ENCODE peak calls at places on chromosome 13, in ten cellular contexts. One of them, this sample, is unnamed.

GRCh38 chr13:73610799-73611592 is 523.2 kb downstream of the KLF12 start:
- DNase-seq in EH: no peak
- DNase-seq in tibial artery: no peak
- DNase-seq in activated CD8-positive, alpha-beta memory T cell treated with anti-CD3 and anti-CD28 coated beads for 1 hour: no peak
- DNase-seq in HT-29: peak
- DNase-seq in effector CD4-positive, alpha-beta T cell: no peak
- DNase-seq in NCI-H2107: no peak
- DNase-seq in body of pancreas: no peak
- DNase-seq in CD4-positive, CD25-positive, alpha-beta regulatory T cell: no peak
- DNase-seq in heart left ventricle: no peak
- DNase-seq in this sample: no peak

GRCh38 chr13:51057001-51057400 is 54.1 kb downstream of the C13orf42 start:
- DNase-seq in EH: no peak
- DNase-seq in tibial artery: no peak
- DNase-seq in activated CD8-positive, alpha-beta memory T cell treated with anti-CD3 and anti-CD28 coated beads for 1 hour: no peak
- DNase-seq in HT-29: no peak
- DNase-seq in effector CD4-positive, alpha-beta T cell: no peak
- DNase-seq in NCI-H2107: no peak
- DNase-seq in body of pancreas: no peak
- DNase-seq in CD4-positive, CD25-positive, alpha-beta regulatory T cell: no peak
- DNase-seq in heart left ventricle: no peak
- DNase-seq in this sample: no peak

GRCh38 chr13:25607096-25607495 is 235.3 kb downstream of the ATP8A2 start:
- DNase-seq in EH: no peak
- DNase-seq in tibial artery: no peak
- DNase-seq in activated CD8-positive, alpha-beta memory T cell treated with anti-CD3 and anti-CD28 coated beads for 1 hour: no peak
- DNase-seq in HT-29: no peak
- DNase-seq in effector CD4-positive, alpha-beta T cell: no peak
- DNase-seq in NCI-H2107: no peak
- DNase-seq in body of pancreas: no peak
- DNase-seq in CD4-positive, CD25-positive, alpha-beta regulatory T cell: no peak
- DNase-seq in heart left ventricle: no peak
- DNase-seq in this sample: no peak

GRCh38 chr13:94996445-94996844 is 284.1 kb upstream of the SOX21 start:
- DNase-seq in EH: no peak
- DNase-seq in tibial artery: no peak
- DNase-seq in activated CD8-positive, alpha-beta memory T cell treated with anti-CD3 and anti-CD28 coated beads for 1 hour: no peak
- DNase-seq in HT-29: no peak
- DNase-seq in effector CD4-positive, alpha-beta T cell: no peak
- DNase-seq in NCI-H2107: no peak
- DNase-seq in body of pancreas: no peak
- DNase-seq in CD4-positive, CD25-positive, alpha-beta regulatory T cell: no peak
- DNase-seq in heart left ventricle: no peak
- DNase-seq in this sample: no peak

GRCh38 chr13:111117289-111117688 is 2.2 kb downstream of the ARHGEF7 start:
- DNase-seq in EH: peak
- DNase-seq in tibial artery: no peak
- DNase-seq in activated CD8-positive, alpha-beta memory T cell treated with anti-CD3 and anti-CD28 coated beads for 1 hour: no peak
- DNase-seq in HT-29: no peak
- DNase-seq in effector CD4-positive, alpha-beta T cell: no peak
- DNase-seq in NCI-H2107: no peak
- DNase-seq in body of pancreas: no peak
- DNase-seq in CD4-positive, CD25-positive, alpha-beta regulatory T cell: no peak
- DNase-seq in heart left ventricle: no peak
- DNase-seq in this sample: no peak

GRCh38 chr13:99522288-99522687 is 21.0 kb downstream of the TM9SF2 start:
- DNase-seq in EH: peak
- DNase-seq in tibial artery: no peak
- DNase-seq in activated CD8-positive, alpha-beta memory T cell treated with anti-CD3 and anti-CD28 coated beads for 1 hour: no peak
- DNase-seq in HT-29: no peak
- DNase-seq in effector CD4-positive, alpha-beta T cell: no peak
- DNase-seq in NCI-H2107: no peak
- DNase-seq in body of pancreas: no peak
- DNase-seq in CD4-positive, CD25-positive, alpha-beta regulatory T cell: no peak
- DNase-seq in heart left ventricle: no peak
- DNase-seq in this sample: no peak

GRCh38 chr13:107900775-107901174 is 314.6 kb downstream of the LIG4 start:
- DNase-seq in EH: no peak
- DNase-seq in tibial artery: no peak
- DNase-seq in activated CD8-positive, alpha-beta memory T cell treated with anti-CD3 and anti-CD28 coated beads for 1 hour: no peak
- DNase-seq in HT-29: no peak
- DNase-seq in effector CD4-positive, alpha-beta T cell: no peak
- DNase-seq in NCI-H2107: no peak
- DNase-seq in body of pancreas: no peak
- DNase-seq in CD4-positive, CD25-positive, alpha-beta regulatory T cell: no peak
- DNase-seq in heart left ventricle: no peak
- DNase-seq in this sample: no peak

GRCh38 chr13:80296638-80297037 is 44.3 kb downstream of the SPRY2 start:
- DNase-seq in EH: no peak
- DNase-seq in tibial artery: no peak
- DNase-seq in activated CD8-positive, alpha-beta memory T cell treated with anti-CD3 and anti-CD28 coated beads for 1 hour: no peak
- DNase-seq in HT-29: no peak
- DNase-seq in effector CD4-positive, alpha-beta T cell: no peak
- DNase-seq in NCI-H2107: no peak
- DNase-seq in body of pancreas: no peak
- DNase-seq in CD4-positive, CD25-positive, alpha-beta regulatory T cell: no peak
- DNase-seq in heart left ventricle: no peak
- DNase-seq in this sample: no peak

GRCh38 chr13:63297162-63297561 is 1881.5 kb upstream of the PCDH20 start:
- DNase-seq in EH: no peak
- DNase-seq in tibial artery: no peak
- DNase-seq in activated CD8-positive, alpha-beta memory T cell treated with anti-CD3 and anti-CD28 coated beads for 1 hour: no peak
- DNase-seq in HT-29: no peak
- DNase-seq in effector CD4-positive, alpha-beta T cell: no peak
- DNase-seq in NCI-H2107: no peak
- DNase-seq in body of pancreas: no peak
- DNase-seq in CD4-positive, CD25-positive, alpha-beta regulatory T cell: no peak
- DNase-seq in heart left ventricle: no peak
- DNase-seq in this sample: no peak

GRCh38 chr13:24851546-24851945 is 87.6 kb downstream of the RNF17 start:
- DNase-seq in EH: peak
- DNase-seq in tibial artery: no peak
- DNase-seq in activated CD8-positive, alpha-beta memory T cell treated with anti-CD3 and anti-CD28 coated beads for 1 hour: no peak
- DNase-seq in HT-29: no peak
- DNase-seq in effector CD4-positive, alpha-beta T cell: no peak
- DNase-seq in NCI-H2107: no peak
- DNase-seq in body of pancreas: no peak
- DNase-seq in CD4-positive, CD25-positive, alpha-beta regulatory T cell: no peak
- DNase-seq in heart left ventricle: no peak
- DNase-seq in this sample: no peak

GRCh38 chr13:93767917-93768422 is 541.4 kb downstream of the GPC6 start:
- DNase-seq in EH: no peak
- DNase-seq in tibial artery: no peak
- DNase-seq in activated CD8-positive, alpha-beta memory T cell treated with anti-CD3 and anti-CD28 coated beads for 1 hour: no peak
- DNase-seq in HT-29: no peak
- DNase-seq in effector CD4-positive, alpha-beta T cell: no peak
- DNase-seq in NCI-H2107: no peak
- DNase-seq in body of pancreas: peak
- DNase-seq in CD4-positive, CD25-positive, alpha-beta regulatory T cell: no peak
- DNase-seq in heart left ventricle: no peak
- DNase-seq in this sample: no peak

GRCh38 chr13:48476674-48477073 is 56.2 kb downstream of the RCBTB2 start:
- DNase-seq in EH: no peak
- DNase-seq in tibial artery: no peak
- DNase-seq in activated CD8-positive, alpha-beta memory T cell treated with anti-CD3 and anti-CD28 coated beads for 1 hour: no peak
- DNase-seq in HT-29: no peak
- DNase-seq in effector CD4-positive, alpha-beta T cell: no peak
- DNase-seq in NCI-H2107: no peak
- DNase-seq in body of pancreas: no peak
- DNase-seq in CD4-positive, CD25-positive, alpha-beta regulatory T cell: no peak
- DNase-seq in heart left ventricle: no peak
- DNase-seq in this sample: no peak

GRCh38 chr13:23544668-23545067 is 25.5 kb upstream of the TNFRSF19 start:
- DNase-seq in EH: no peak
- DNase-seq in tibial artery: no peak
- DNase-seq in activated CD8-positive, alpha-beta memory T cell treated with anti-CD3 and anti-CD28 coated beads for 1 hour: no peak
- DNase-seq in HT-29: no peak
- DNase-seq in effector CD4-positive, alpha-beta T cell: no peak
- DNase-seq in NCI-H2107: no peak
- DNase-seq in body of pancreas: no peak
- DNase-seq in CD4-positive, CD25-positive, alpha-beta regulatory T cell: no peak
- DNase-seq in heart left ventricle: no peak
- DNase-seq in this sample: no peak

GRCh38 chr13:104106705-104107393 is 1040.6 kb upstream of the SLC10A2 start:
- DNase-seq in EH: no peak
- DNase-seq in tibial artery: no peak
- DNase-seq in activated CD8-positive, alpha-beta memory T cell treated with anti-CD3 and anti-CD28 coated beads for 1 hour: no peak
- DNase-seq in HT-29: peak
- DNase-seq in effector CD4-positive, alpha-beta T cell: no peak
- DNase-seq in NCI-H2107: no peak
- DNase-seq in body of pancreas: peak
- DNase-seq in CD4-positive, CD25-positive, alpha-beta regulatory T cell: no peak
- DNase-seq in heart left ventricle: no peak
- DNase-seq in this sample: no peak

GRCh38 chr13:108902557-108903155 is 273.2 kb downstream of the MYO16 start:
- DNase-seq in EH: no peak
- DNase-seq in tibial artery: no peak
- DNase-seq in activated CD8-positive, alpha-beta memory T cell treated with anti-CD3 and anti-CD28 coated beads for 1 hour: no peak
- DNase-seq in HT-29: no peak
- DNase-seq in effector CD4-positive, alpha-beta T cell: no peak
- DNase-seq in NCI-H2107: no peak
- DNase-seq in body of pancreas: no peak
- DNase-seq in CD4-positive, CD25-positive, alpha-beta regulatory T cell: no peak
- DNase-seq in heart left ventricle: no peak
- DNase-seq in this sample: peak

GRCh38 chr13:80499536-80500280 is 158.8 kb upstream of the SPRY2 start:
- DNase-seq in EH: no peak
- DNase-seq in tibial artery: no peak
- DNase-seq in activated CD8-positive, alpha-beta memory T cell treated with anti-CD3 and anti-CD28 coated beads for 1 hour: no peak
- DNase-seq in HT-29: no peak
- DNase-seq in effector CD4-positive, alpha-beta T cell: no peak
- DNase-seq in NCI-H2107: no peak
- DNase-seq in body of pancreas: no peak
- DNase-seq in CD4-positive, CD25-positive, alpha-beta regulatory T cell: no peak
- DNase-seq in heart left ventricle: no peak
- DNase-seq in this sample: no peak

GRCh38 chr13:52387721-52388120 is 18.3 kb downstream of the THSD1 start:
- DNase-seq in EH: no peak
- DNase-seq in tibial artery: no peak
- DNase-seq in activated CD8-positive, alpha-beta memory T cell treated with anti-CD3 and anti-CD28 coated beads for 1 hour: no peak
- DNase-seq in HT-29: no peak
- DNase-seq in effector CD4-positive, alpha-beta T cell: no peak
- DNase-seq in NCI-H2107: no peak
- DNase-seq in body of pancreas: no peak
- DNase-seq in CD4-positive, CD25-positive, alpha-beta regulatory T cell: no peak
- DNase-seq in heart left ventricle: no peak
- DNase-seq in this sample: no peak

GRCh38 chr13:35475960-35476943 is at the start of gene MAB21L1:
- DNase-seq in EH: peak
- DNase-seq in tibial artery: peak
- DNase-seq in activated CD8-positive, alpha-beta memory T cell treated with anti-CD3 and anti-CD28 coated beads for 1 hour: no peak
- DNase-seq in HT-29: no peak
- DNase-seq in effector CD4-positive, alpha-beta T cell: no peak
- DNase-seq in NCI-H2107: no peak
- DNase-seq in body of pancreas: no peak
- DNase-seq in CD4-positive, CD25-positive, alpha-beta regulatory T cell: no peak
- DNase-seq in heart left ventricle: no peak
- DNase-seq in this sample: peak

GRCh38 chr13:27954406-27954851 is 14.7 kb downstream of the CDX2 start:
- DNase-seq in EH: peak
- DNase-seq in tibial artery: no peak
- DNase-seq in activated CD8-positive, alpha-beta memory T cell treated with anti-CD3 and anti-CD28 coated beads for 1 hour: no peak
- DNase-seq in HT-29: no peak
- DNase-seq in effector CD4-positive, alpha-beta T cell: no peak
- DNase-seq in NCI-H2107: no peak
- DNase-seq in body of pancreas: peak
- DNase-seq in CD4-positive, CD25-positive, alpha-beta regulatory T cell: no peak
- DNase-seq in heart left ventricle: no peak
- DNase-seq in this sample: peak

GRCh38 chr13:97226788-97227627 is 4.9 kb downstream of the MBNL2 start:
- DNase-seq in EH: peak
- DNase-seq in tibial artery: no peak
- DNase-seq in activated CD8-positive, alpha-beta memory T cell treated with anti-CD3 and anti-CD28 coated beads for 1 hour: no peak
- DNase-seq in HT-29: peak
- DNase-seq in effector CD4-positive, alpha-beta T cell: peak
- DNase-seq in NCI-H2107: peak
- DNase-seq in body of pancreas: peak
- DNase-seq in CD4-positive, CD25-positive, alpha-beta regulatory T cell: peak
- DNase-seq in heart left ventricle: no peak
- DNase-seq in this sample: peak